ENCODE peak calls at places on chromosomes 7 and 10, in ten cellular contexts. One of them, this sample, is unnamed.

GRCh38 chr7:25804154-25804553 is 347.8 kb upstream of the NFE2L3 start:
- DNase-seq in mucosa of descending colon: no peak
- DNase-seq in BJ: no peak
- DNase-seq in neural progenitor cell: no peak
- DNase-seq in AG10803: no peak
- DNase-seq in adrenal gland: no peak
- DNase-seq in Peyer's patch: no peak
- DNase-seq in foreskin fibroblast: no peak
- DNase-seq in breast epithelium: no peak
- DNase-seq in coronary artery: no peak
- DNase-seq in this sample: no peak

GRCh38 chr10:11687357-11687771 is 54.8 kb upstream of the ECHDC3 start:
- DNase-seq in mucosa of descending colon: no peak
- DNase-seq in breast epithelium: peak; percentile 75
- DNase-seq in coronary artery: no peak
- DNase-seq in adrenal gland: peak; percentile 55
- DNase-seq in BJ: no peak
- DNase-seq in neural progenitor cell: no peak
- DNase-seq in Peyer's patch: no peak
- DNase-seq in AG10803: peak; percentile 21
- DNase-seq in foreskin fibroblast: no peak
- DNase-seq in this sample: no peak

GRCh38 chr7:112467867-112468266 is 12.9 kb upstream of the LSMEM1 start:
- DNase-seq in neural progenitor cell: no peak
- DNase-seq in breast epithelium: no peak
- DNase-seq in Peyer's patch: no peak
- DNase-seq in coronary artery: no peak
- DNase-seq in mucosa of descending colon: no peak
- DNase-seq in AG10803: no peak
- DNase-seq in foreskin fibroblast: no peak
- DNase-seq in adrenal gland: no peak
- DNase-seq in BJ: no peak
- DNase-seq in this sample: peak; percentile 23

GRCh38 chr10:116772901-116773300 is 30.5 kb upstream of the HSPA12A start:
- DNase-seq in foreskin fibroblast: no peak
- DNase-seq in coronary artery: peak; percentile 40
- DNase-seq in AG10803: no peak
- DNase-seq in adrenal gland: no peak
- DNase-seq in mucosa of descending colon: no peak
- DNase-seq in neural progenitor cell: no peak
- DNase-seq in breast epithelium: no peak
- DNase-seq in BJ: no peak
- DNase-seq in Peyer's patch: no peak
- DNase-seq in this sample: no peak

GRCh38 chr7:72919256-72919775 is 5.6 kb upstream of the POM121 start:
- DNase-seq in coronary artery: no peak
- DNase-seq in adrenal gland: peak; percentile 51
- DNase-seq in Peyer's patch: no peak
- DNase-seq in breast epithelium: no peak
- DNase-seq in BJ: no peak
- DNase-seq in mucosa of descending colon: no peak
- DNase-seq in neural progenitor cell: no peak
- DNase-seq in AG10803: no peak
- DNase-seq in foreskin fibroblast: no peak
- DNase-seq in this sample: no peak

GRCh38 chr7:118836933-118837332 is 612.4 kb downstream of the ANKRD7 start:
- DNase-seq in BJ: no peak
- DNase-seq in adrenal gland: no peak
- DNase-seq in Peyer's patch: no peak
- DNase-seq in mucosa of descending colon: no peak
- DNase-seq in breast epithelium: no peak
- DNase-seq in AG10803: no peak
- DNase-seq in neural progenitor cell: no peak
- DNase-seq in coronary artery: no peak
- DNase-seq in foreskin fibroblast: no peak
- DNase-seq in this sample: no peak

GRCh38 chr10:63217120-63217605 is 84.0 kb downstream of the NRBF2 start:
- DNase-seq in Peyer's patch: no peak
- DNase-seq in adrenal gland: no peak
- DNase-seq in BJ: peak; percentile 19
- DNase-seq in neural progenitor cell: peak; percentile 61
- DNase-seq in mucosa of descending colon: no peak
- DNase-seq in coronary artery: no peak
- DNase-seq in AG10803: peak; percentile 67
- DNase-seq in foreskin fibroblast: no peak
- DNase-seq in breast epithelium: no peak
- DNase-seq in this sample: peak; percentile 75

GRCh38 chr10:8402469-8403074 is 348.1 kb downstream of the GATA3 start:
- DNase-seq in foreskin fibroblast: no peak
- DNase-seq in neural progenitor cell: no peak
- DNase-seq in mucosa of descending colon: no peak
- DNase-seq in breast epithelium: no peak
- DNase-seq in AG10803: no peak
- DNase-seq in BJ: no peak
- DNase-seq in adrenal gland: no peak
- DNase-seq in Peyer's patch: no peak
- DNase-seq in coronary artery: no peak
- DNase-seq in this sample: no peak

GRCh38 chr7:101059620-101059942 is 25.7 kb upstream of the TRIM56 start:
- DNase-seq in coronary artery: no peak
- DNase-seq in foreskin fibroblast: no peak
- DNase-seq in BJ: no peak
- DNase-seq in adrenal gland: no peak
- DNase-seq in breast epithelium: no peak
- DNase-seq in neural progenitor cell: no peak
- DNase-seq in Peyer's patch: no peak
- DNase-seq in AG10803: no peak
- DNase-seq in mucosa of descending colon: no peak
- DNase-seq in this sample: no peak

GRCh38 chr7:19920200-19920599 is 146.8 kb upstream of the TMEM196 start:
- DNase-seq in AG10803: peak; percentile 29
- DNase-seq in Peyer's patch: no peak
- DNase-seq in breast epithelium: no peak
- DNase-seq in BJ: no peak
- DNase-seq in adrenal gland: peak; percentile 10
- DNase-seq in neural progenitor cell: no peak
- DNase-seq in coronary artery: no peak
- DNase-seq in mucosa of descending colon: no peak
- DNase-seq in foreskin fibroblast: peak; percentile 21
- DNase-seq in this sample: peak; percentile 90

GRCh38 chr7:93817004-93817403 is 73.5 kb downstream of the TFPI2 start:
- DNase-seq in AG10803: no peak
- DNase-seq in BJ: no peak
- DNase-seq in breast epithelium: no peak
- DNase-seq in mucosa of descending colon: no peak
- DNase-seq in foreskin fibroblast: no peak
- DNase-seq in coronary artery: no peak
- DNase-seq in adrenal gland: no peak
- DNase-seq in neural progenitor cell: peak; percentile 79
- DNase-seq in Peyer's patch: no peak
- DNase-seq in this sample: no peak

GRCh38 chr10:80528185-80528700 is 9.5 kb upstream of the SH2D4B start:
- DNase-seq in BJ: no peak
- DNase-seq in coronary artery: no peak
- DNase-seq in neural progenitor cell: no peak
- DNase-seq in breast epithelium: no peak
- DNase-seq in mucosa of descending colon: no peak
- DNase-seq in AG10803: no peak
- DNase-seq in adrenal gland: no peak
- DNase-seq in Peyer's patch: no peak
- DNase-seq in foreskin fibroblast: no peak
- DNase-seq in this sample: no peak

GRCh38 chr10:80529604-80530003 is 8.1 kb upstream of the SH2D4B start:
- DNase-seq in breast epithelium: no peak
- DNase-seq in BJ: no peak
- DNase-seq in AG10803: no peak
- DNase-seq in foreskin fibroblast: no peak
- DNase-seq in Peyer's patch: peak; percentile 32
- DNase-seq in neural progenitor cell: no peak
- DNase-seq in mucosa of descending colon: no peak
- DNase-seq in coronary artery: no peak
- DNase-seq in adrenal gland: no peak
- DNase-seq in this sample: no peak

GRCh38 chr10:80530816-80531215 is 6.9 kb upstream of the SH2D4B start:
- DNase-seq in adrenal gland: no peak
- DNase-seq in Peyer's patch: no peak
- DNase-seq in mucosa of descending colon: no peak
- DNase-seq in coronary artery: no peak
- DNase-seq in AG10803: no peak
- DNase-seq in foreskin fibroblast: no peak
- DNase-seq in BJ: no peak
- DNase-seq in neural progenitor cell: no peak
- DNase-seq in breast epithelium: no peak
- DNase-seq in this sample: no peak

GRCh38 chr10:80528901-80529300 is 8.8 kb upstream of the SH2D4B start:
- DNase-seq in mucosa of descending colon: no peak
- DNase-seq in neural progenitor cell: no peak
- DNase-seq in BJ: no peak
- DNase-seq in Peyer's patch: no peak
- DNase-seq in coronary artery: no peak
- DNase-seq in adrenal gland: no peak
- DNase-seq in foreskin fibroblast: no peak
- DNase-seq in AG10803: no peak
- DNase-seq in breast epithelium: no peak
- DNase-seq in this sample: no peak

DNA sequence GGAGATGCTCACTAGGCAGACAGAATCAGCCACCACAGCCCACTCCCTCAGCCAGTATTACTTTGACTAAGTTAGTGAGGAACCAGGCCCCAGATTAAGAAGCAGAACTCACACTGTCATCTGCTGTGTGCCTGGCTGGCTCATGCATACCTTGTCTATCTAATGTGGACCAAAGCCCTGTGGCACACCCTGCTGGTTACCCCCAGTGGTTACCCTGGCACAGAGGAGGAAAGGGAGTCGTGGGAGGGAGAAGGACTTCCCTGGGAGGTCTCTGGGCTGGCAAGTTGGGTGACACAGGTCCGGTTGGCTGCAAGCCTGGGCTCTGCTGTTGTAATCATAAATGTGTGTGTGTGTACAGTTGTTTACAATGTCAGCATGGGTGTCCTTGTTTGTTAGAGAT is 7.5 kb upstream of the SH2D4B start:
- DNase-seq in neural progenitor cell: no peak
- DNase-seq in coronary artery: no peak
- DNase-seq in adrenal gland: peak; percentile 47
- DNase-seq in AG10803: peak; percentile 26
- DNase-seq in BJ: no peak
- DNase-seq in Peyer's patch: no peak
- DNase-seq in foreskin fibroblast: no peak
- DNase-seq in mucosa of descending colon: peak; percentile 55
- DNase-seq in breast epithelium: no peak
- DNase-seq in this sample: peak; percentile 39
- TF ChIP-seq CTCF in neural progenitor cell: peak; percentile 10
- TF ChIP-seq CTCF in coronary artery: no peak
- TF ChIP-seq CTCF in adrenal gland: peak; percentile 32
- TF ChIP-seq CTCF in AG10803: peak; percentile 32
- TF ChIP-seq CTCF in BJ: peak; percentile 29
- TF ChIP-seq CTCF in Peyer's patch: peak; percentile 19
- TF ChIP-seq CTCF in foreskin fibroblast: peak; percentile 26
- TF ChIP-seq CTCF in mucosa of descending colon: no peak
- TF ChIP-seq CTCF in breast epithelium: no peak
- TF ChIP-seq CTCF in this sample: peak; percentile 46

GRCh38 chr10:99660662-99661369 is 1.5 kb downstream of the ENTPD7 start:
- DNase-seq in Peyer's patch: no peak
- DNase-seq in adrenal gland: no peak
- DNase-seq in BJ: no peak
- DNase-seq in mucosa of descending colon: no peak
- DNase-seq in coronary artery: no peak
- DNase-seq in neural progenitor cell: no peak
- DNase-seq in breast epithelium: no peak
- DNase-seq in foreskin fibroblast: no peak
- DNase-seq in AG10803: peak; percentile 34
- DNase-seq in this sample: peak; percentile 37
- H3K4me3 ChIP-seq in Peyer's patch: no peak overlapping the region
- H3K4me3 ChIP-seq in adrenal gland: no peak overlapping the region
- H3K4me3 ChIP-seq in BJ: peak overlapping the region; percentile 99
- H3K4me3 ChIP-seq in mucosa of descending colon: no peak overlapping the region
- H3K4me3 ChIP-seq in coronary artery: no peak overlapping the region
- H3K4me3 ChIP-seq in neural progenitor cell: no peak overlapping the region
- H3K4me3 ChIP-seq in breast epithelium: no peak overlapping the region
- H3K4me3 ChIP-seq in foreskin fibroblast: peak overlapping the region; percentile 94
- H3K4me3 ChIP-seq in AG10803: peak overlapping the region; percentile 91
- H3K4me3 ChIP-seq in this sample: peak overlapping the region; percentile 28

GRCh38 chr7:13953368-13953767 is 36.1 kb downstream of the ETV1 start:
- DNase-seq in Peyer's patch: no peak
- DNase-seq in AG10803: no peak
- DNase-seq in neural progenitor cell: no peak
- DNase-seq in BJ: no peak
- DNase-seq in adrenal gland: no peak
- DNase-seq in coronary artery: no peak
- DNase-seq in breast epithelium: no peak
- DNase-seq in foreskin fibroblast: no peak
- DNase-seq in mucosa of descending colon: no peak
- DNase-seq in this sample: no peak

GRCh38 chr7:13949450-13949849 is 40.0 kb downstream of the ETV1 start:
- DNase-seq in breast epithelium: no peak
- DNase-seq in coronary artery: no peak
- DNase-seq in mucosa of descending colon: no peak
- DNase-seq in adrenal gland: no peak
- DNase-seq in foreskin fibroblast: no peak
- DNase-seq in AG10803: no peak
- DNase-seq in Peyer's patch: no peak
- DNase-seq in BJ: no peak
- DNase-seq in neural progenitor cell: no peak
- DNase-seq in this sample: no peak

GRCh38 chr7:13948019-13948781 is 41.3 kb downstream of the ETV1 start:
- DNase-seq in breast epithelium: no peak
- DNase-seq in BJ: no peak
- DNase-seq in AG10803: no peak
- DNase-seq in neural progenitor cell: no peak
- DNase-seq in Peyer's patch: no peak
- DNase-seq in foreskin fibroblast: no peak
- DNase-seq in mucosa of descending colon: no peak
- DNase-seq in adrenal gland: no peak
- DNase-seq in coronary artery: no peak
- DNase-seq in this sample: no peak

GRCh38 chr7:13949939-13950338 is 39.5 kb downstream of the ETV1 start:
- DNase-seq in foreskin fibroblast: no peak
- DNase-seq in breast epithelium: no peak
- DNase-seq in AG10803: no peak
- DNase-seq in neural progenitor cell: no peak
- DNase-seq in mucosa of descending colon: no peak
- DNase-seq in BJ: no peak
- DNase-seq in adrenal gland: no peak
- DNase-seq in coronary artery: no peak
- DNase-seq in Peyer's patch: no peak
- DNase-seq in this sample: no peak

GRCh38 chr7:13952921-13953320 is 36.5 kb downstream of the ETV1 start:
- DNase-seq in adrenal gland: no peak
- DNase-seq in neural progenitor cell: no peak
- DNase-seq in mucosa of descending colon: no peak
- DNase-seq in breast epithelium: no peak
- DNase-seq in Peyer's patch: no peak
- DNase-seq in AG10803: no peak
- DNase-seq in coronary artery: no peak
- DNase-seq in foreskin fibroblast: no peak
- DNase-seq in BJ: no peak
- DNase-seq in this sample: no peak
- TF ChIP-seq CTCF in adrenal gland: no peak
- TF ChIP-seq CTCF in neural progenitor cell: no peak
- TF ChIP-seq CTCF in mucosa of descending colon: no peak
- TF ChIP-seq CTCF in breast epithelium: no peak
- TF ChIP-seq CTCF in Peyer's patch: no peak
- TF ChIP-seq CTCF in AG10803: no peak
- TF ChIP-seq CTCF in coronary artery: no peak
- TF ChIP-seq CTCF in foreskin fibroblast: no peak
- TF ChIP-seq CTCF in BJ: no peak
- TF ChIP-seq CTCF in this sample: no peak

GRCh38 chr10:76111986-76112825 is 680.8 kb downstream of the LRMDA start:
- DNase-seq in neural progenitor cell: no peak
- DNase-seq in BJ: no peak
- DNase-seq in AG10803: no peak
- DNase-seq in Peyer's patch: no peak
- DNase-seq in coronary artery: peak; percentile 66
- DNase-seq in breast epithelium: no peak
- DNase-seq in adrenal gland: no peak
- DNase-seq in mucosa of descending colon: no peak
- DNase-seq in foreskin fibroblast: no peak
- DNase-seq in this sample: no peak
- H3K4me3 ChIP-seq in neural progenitor cell: no peak overlapping the region
- H3K4me3 ChIP-seq in BJ: no peak overlapping the region
- H3K4me3 ChIP-seq in AG10803: no peak overlapping the region
- H3K4me3 ChIP-seq in Peyer's patch: no peak overlapping the region
- H3K4me3 ChIP-seq in coronary artery: peak overlapping the region; percentile 21
- H3K4me3 ChIP-seq in breast epithelium: peak overlapping the region; percentile 15
- H3K4me3 ChIP-seq in adrenal gland: no peak overlapping the region
- H3K4me3 ChIP-seq in mucosa of descending colon: no peak overlapping the region
- H3K4me3 ChIP-seq in foreskin fibroblast: peak overlapping the region; percentile 16
- H3K4me3 ChIP-seq in this sample: peak overlapping the region; percentile 54

This sample was measured in choroid plexus epithelial cell.